ENCODE peak calls at places on chromosome 3, in six cellular contexts. R is NCI-H460; N is CD8-positive, alpha-beta T cell; V is GM20000; C is NCI-H1092; D is amniotic stem cell. T is an unnamed sample.

GRCh38 chr3:138943724-138944131 is 3.2 kb downstream of the FOXL2 start:
- DNase-seq in R (no peak), N (no peak), D (no peak), C (no peak), V (no peak), T (no peak)

GRCh38 chr3:177447938-177448337 is 250.7 kb upstream of the TBL1XR1 start:
- DNase-seq in V (no peak), R (no peak), D (no peak), N (no peak), C (no peak), T (no peak)

GRCh38 chr3:118960876-118961275 is 73.8 kb downstream of the IGSF11 start:
- DNase-seq in D (no peak), V (no peak), C (no peak), R (no peak), N (no peak), T (no peak)

GRCh38 chr3:62562596-62562995 is 189.2 kb upstream of the FEZF2 start:
- DNase-seq in D (no peak), V (no peak), N (no peak), C (no peak), R (no peak), T (no peak)

GRCh38 chr3:144953959-144954358 is 982.3 kb downstream of the DIPK2A start:
- DNase-seq in D (no peak), V (no peak), R (no peak), C (no peak), N (no peak), T (no peak)

GRCh38 chr3:188562163-188562562 is 408.2 kb downstream of the LPP start:
- DNase-seq in R (no peak), N (no peak), D (no peak), V (no peak), C (no peak), T (no peak)

GRCh38 chr3:138173769-138174420 is 826 bp downstream of the DBR1 start:
- DNase-seq in R (no peak), N (no peak), C (no peak), D (no peak), V (no peak), T (no peak)

GRCh38 chr3:30694148-30694547 is 87.7 kb downstream of the TGFBR2 start:
- DNase-seq in V (no peak), C (no peak), N (no peak), D (no peak), R (no peak), T (no peak)

GRCh38 chr3:41118461-41119385 is 80.6 kb upstream of the CTNNB1 start:
- DNase-seq in R (no peak), D (no peak), C (no peak), N (no peak), V (no peak), T (peak)

GRCh38 chr3:194003128-194004057 is 132.6 kb upstream of the HES1 start:
- DNase-seq in V (peak), R (peak), C (no peak), N (no peak), D (peak), T (no peak)

GRCh38 chr3:33787328-33788009 is 11.0 kb upstream of the PDCD6IP start:
- DNase-seq in R (peak), V (peak), N (peak), D (peak), C (peak), T (peak)

GRCh38 chr3:53382106-53382505 is 34.8 kb upstream of the DCP1A start:
- DNase-seq in V (no peak), R (no peak), D (no peak), N (no peak), C (no peak), T (no peak)

GRCh38 chr3:98070840-98071239 is 16.1 kb upstream of the OR5AC2 start:
- DNase-seq in V (no peak), D (no peak), N (no peak), C (no peak), R (no peak), T (no peak)

GRCh38 chr3:50665603-50666115 is 9.1 kb upstream of the DOCK3 start:
- DNase-seq in R (no peak), N (no peak), V (no peak), C (no peak), D (no peak), T (no peak)

GRCh38 chr3:175445741-175446140 is 586.6 kb downstream of the NAALADL2 start:
- DNase-seq in C (no peak), R (no peak), D (no peak), N (no peak), V (no peak), T (no peak)

GRCh38 chr3:187017511-187018230 is 87.3 kb downstream of the ST6GAL1 start:
- DNase-seq in C (no peak), R (no peak), N (no peak), D (no peak), V (no peak), T (no peak)

GRCh38 chr3:64685800-64686445 is 1.9 kb downstream of the ADAMTS9 start:
- DNase-seq in N (no peak), C (no peak), R (peak), V (no peak), D (peak), T (no peak)

GRCh38 chr3:184727357-184728060 is 15.6 kb upstream of the MAGEF1 start:
- DNase-seq in D (peak), N (no peak), V (peak), C (peak), R (peak), T (peak)

GRCh38 chr3:33578325-33579180 is 138.3 kb upstream of the UBP1 start:
- DNase-seq in V (no peak), N (no peak), R (no peak), C (no peak), D (peak), T (no peak)

GRCh38 chr3:109559389-109559788 is 222.0 kb upstream of the DPPA4 start:
- DNase-seq in R (no peak), C (no peak), D (no peak), N (no peak), V (no peak), T (no peak)

GRCh38 chr3:114496874-114497273 is 203.0 kb downstream of the TIGIT start:
- DNase-seq in C (no peak), D (no peak), V (no peak), R (no peak), N (no peak), T (no peak)

GRCh38 chr3:148591525-148591924 is 106.2 kb upstream of the AGTR1 start:
- DNase-seq in R (no peak), D (no peak), N (no peak), C (no peak), V (no peak), T (no peak)

GRCh38 chr3:64895095-64895494 is 207.3 kb upstream of the ADAMTS9 start:
- DNase-seq in V (no peak), N (no peak), D (no peak), C (no peak), R (no peak), T (no peak)

GRCh38 chr3:103218793-103219192 is 784.0 kb downstream of the ZPLD1 start:
- DNase-seq in C (no peak), D (no peak), V (peak), R (no peak), N (no peak), T (no peak)

GRCh38 chr3:48952510-48953118 is 34.0 kb downstream of the ARIH2 start:
- DNase-seq in D (no peak), C (no peak), N (peak), V (peak), R (no peak), T (peak)

GRCh38 chr3:78888650-78889049 is 879.1 kb downstream of the ROBO1 start:
- DNase-seq in C (no peak), R (no peak), N (no peak), D (no peak), V (no peak), T (no peak)

GRCh38 chr3:153343988-153344782 is 182.2 kb downstream of the RAP2B start:
- DNase-seq in D (no peak), V (no peak), R (no peak), N (no peak), C (no peak), T (no peak)

T was measured in immature natural killer cell.